ENCODE peak calls at places on chromosomes 11 and 22, in ten cellular contexts. W is nephron progenitor cell, G is AG10803, Z is OCI-LY7, O is left ventricle myocardium inferior, Y is gastrocnemius medialis, S is GM13977, Q is IMR-90, C is spleen, H is brain microvascular endothelial cell. M is an unnamed sample.

GRCh38 chr11:126461996-126462395 is 106.5 kb downstream of the ST3GAL4 start:
- DNase-seq in W (no peak), G (no peak), Z (no peak), O (no peak), Y (no peak), S (no peak), Q (no peak), C (no peak), H (no peak), M (no peak)

GRCh38 chr11:123588117-123588815 is 66.2 kb downstream of the SCN3B start:
- DNase-seq in W (no peak), G (no peak), Z (no peak), O (no peak), Y (no peak), S (no peak), Q (no peak), C (no peak), H (no peak), M (no peak)

GRCh38 chr22:19368876-19369275 is 62.7 kb downstream of the HIRA start:
- DNase-seq in W (no peak), G (no peak), Z (no peak), O (no peak), Y (no peak), S (no peak), Q (no peak), C (no peak), H (no peak), M (no peak)

GRCh38 chr11:56932572-56933235 is 56.0 kb upstream of the OR5AK2 start:
- DNase-seq in W (no peak), G (peak; percentile 29), Z (no peak), O (no peak), Y (no peak), S (no peak), Q (peak; percentile 28), C (no peak), H (peak; percentile 79), M (no peak)

GRCh38 chr11:110971110-110971509 is 258.9 kb upstream of the ARHGAP20 start:
- DNase-seq in W (no peak), G (peak; percentile 66), Z (no peak), O (no peak), Y (no peak), S (no peak), Q (peak; percentile 69), C (no peak), H (peak; percentile 72), M (no peak)

GRCh38 chr22:29722151-29722550 is 2.3 kb downstream of the CABP7 start:
- DNase-seq in W (no peak), G (no peak), Z (no peak), O (no peak), Y (no peak), S (no peak), Q (no peak), C (no peak), H (no peak), M (no peak)

GRCh38 chr11:94938399-94939055 is 34.8 kb downstream of the CWC15 start:
- DNase-seq in W (no peak), G (peak; percentile 94), Z (no peak), O (peak; percentile 82), Y (peak; percentile 55), S (no peak), Q (peak; percentile 92), C (no peak), H (peak; percentile 91), M (no peak)

GRCh38 chr11:114399490-114399889 is 821 bp downstream of the C11orf71 start:
- DNase-seq in W (no peak), G (no peak), Z (no peak), O (no peak), Y (no peak), S (no peak), Q (no peak), C (no peak), H (no peak), M (no peak)

GRCh38 chr11:17014321-17014773 is at the start of gene PLEKHA7:
- DNase-seq in W (peak; percentile 58), G (no peak), Z (no peak), O (no peak), Y (no peak), S (peak; percentile 64), Q (no peak), C (peak; percentile 68), H (no peak), M (peak; percentile 39)

GRCh38 chr11:17013548-17014320 is 480 bp downstream of the PLEKHA7 start:
- DNase-seq in W (peak; percentile 46), G (no peak), Z (no peak), O (no peak), Y (no peak), S (peak; percentile 67), Q (no peak), C (peak; percentile 74), H (no peak), M (peak; percentile 35)

GRCh38 chr11:17015639-17016125 is 1.5 kb upstream of the PLEKHA7 start:
- DNase-seq in W (peak; percentile 8), G (peak; percentile 45), Z (no peak), O (peak; percentile 24), Y (no peak), S (no peak), Q (peak; percentile 10), C (no peak), H (no peak), M (no peak)

GRCh38 chr11:17012712-17013547 is 1.3 kb downstream of the PLEKHA7 start:
- DNase-seq in W (peak; percentile 58), G (no peak), Z (no peak), O (peak; percentile 55), Y (no peak), S (no peak), Q (peak; percentile 52), C (peak; percentile 73), H (peak; percentile 53), M (no peak)

GRCh38 chr11:17014774-17015638 is 792 bp upstream of the PLEKHA7 start:
- DNase-seq in W (peak; percentile 22), G (no peak), Z (no peak), O (no peak), Y (no peak), S (peak; percentile 75), Q (no peak), C (no peak), H (peak; percentile 45), M (peak; percentile 66)
- TF ChIP-seq CTCF in W (peak; percentile 49), G (peak; percentile 9), Z (peak; percentile 36), O (peak; percentile 57), Y (no peak), S (peak; percentile 52), Q (peak; percentile 9), C (no peak), H (peak; percentile 73), M (peak; percentile 47)

GRCh38 chr11:62592216-62592815 is 993 bp upstream of the TUT1 start:
- DNase-seq in W (no peak), G (no peak), Z (peak; percentile 32), O (no peak), Y (no peak), S (no peak), Q (no peak), C (no peak), H (no peak), M (no peak)
- TF ChIP-seq CTCF in W (no peak), G (no peak), Z (no peak), O (no peak), Y (no peak), S (no peak), Q (no peak), C (no peak), H (no peak), M (no peak)

GRCh38 chr11:119285431-119285830 is 31.5 kb downstream of the MCAM start:
- DNase-seq in W (no peak), G (no peak), Z (no peak), O (no peak), Y (no peak), S (no peak), Q (no peak), C (no peak), H (no peak), M (no peak)

GRCh38 chr11:119282495-119282894 is 34.4 kb downstream of the MCAM start:
- DNase-seq in W (no peak), G (no peak), Z (no peak), O (no peak), Y (no peak), S (no peak), Q (no peak), C (no peak), H (no peak), M (no peak)

GRCh38 chr11:119288219-119288618 is 28.7 kb downstream of the MCAM start:
- DNase-seq in W (no peak), G (no peak), Z (no peak), O (no peak), Y (no peak), S (no peak), Q (no peak), C (no peak), H (no peak), M (no peak)

DNA sequence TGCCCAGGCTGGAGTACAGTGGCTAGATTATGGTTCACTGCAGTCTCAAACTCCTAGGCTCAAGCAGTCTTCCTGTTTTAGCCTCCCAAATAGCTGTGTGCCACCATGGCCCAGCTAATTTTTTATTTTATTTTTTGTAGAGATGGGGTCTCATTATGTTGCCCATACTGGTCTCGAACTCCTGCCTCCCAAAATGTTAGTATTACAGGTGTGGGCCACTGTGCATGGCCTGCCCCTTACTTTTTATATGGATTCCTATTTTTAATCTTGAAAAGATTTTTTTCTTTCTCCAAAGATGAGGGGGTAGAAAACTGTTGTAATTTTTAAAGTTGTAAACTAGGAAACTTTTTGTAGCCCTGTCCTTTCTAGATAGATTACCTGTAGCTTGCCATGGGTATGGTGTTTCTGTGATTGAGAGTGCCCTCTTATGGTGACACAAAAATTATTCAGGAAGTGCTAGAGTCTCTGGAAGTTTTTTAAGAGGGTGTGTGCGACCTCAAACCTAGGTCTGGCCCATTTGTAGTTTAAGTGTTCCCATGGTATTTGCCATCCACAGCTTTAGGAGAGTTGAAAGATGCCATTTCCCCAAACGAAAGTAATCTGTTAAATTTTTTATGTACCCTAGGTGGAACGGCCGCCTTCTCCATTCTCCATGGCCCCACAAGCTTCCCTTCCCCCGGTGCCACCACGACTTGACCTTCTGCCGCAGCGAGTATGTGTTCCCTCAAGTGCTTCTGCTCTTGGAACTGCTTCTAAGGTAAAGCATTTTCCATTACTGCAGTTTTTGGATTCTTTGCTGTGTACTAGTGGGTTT is 32.4 kb downstream of the MCAM start:
- DNase-seq in W (no peak), G (peak; percentile 45), Z (peak; percentile 74), O (no peak), Y (no peak), S (peak; percentile 63), Q (peak; percentile 47), C (no peak), H (no peak), M (peak; percentile 68)
- TF ChIP-seq CTCF in W (peak; percentile 26), G (peak; percentile 50), Z (peak; percentile 94), O (peak; percentile 65), Y (no peak), S (peak; percentile 68), Q (peak; percentile 54), C (no peak), H (peak; percentile 47), M (peak; percentile 59)

GRCh38 chr22:43242627-43243026 is 55.7 kb upstream of the TTLL12 start:
- DNase-seq in W (no peak), G (no peak), Z (no peak), O (no peak), Y (no peak), S (no peak), Q (no peak), C (no peak), H (no peak), M (no peak)

GRCh38 chr22:43243275-43243768 is 56.4 kb upstream of the TTLL12 start:
- DNase-seq in W (no peak), G (no peak), Z (no peak), O (no peak), Y (no peak), S (no peak), Q (no peak), C (no peak), H (no peak), M (no peak)

GRCh38 chr22:43241699-43242386 is 54.9 kb upstream of the TTLL12 start:
- DNase-seq in W (no peak), G (no peak), Z (no peak), O (no peak), Y (no peak), S (no peak), Q (no peak), C (no peak), H (no peak), M (no peak)

GRCh38 chr22:43244803-43245527 is 58.0 kb upstream of the TTLL12 start:
- DNase-seq in W (peak; percentile 37), G (no peak), Z (no peak), O (no peak), Y (no peak), S (no peak), Q (no peak), C (no peak), H (no peak), M (no peak)

GRCh38 chr22:43244385-43244784 is 57.5 kb upstream of the TTLL12 start:
- DNase-seq in W (no peak), G (no peak), Z (no peak), O (no peak), Y (no peak), S (no peak), Q (no peak), C (no peak), H (no peak), M (no peak)
- TF ChIP-seq CTCF in W (no peak), G (no peak), Z (no peak), O (no peak), Y (no peak), S (no peak), Q (no peak), C (no peak), H (no peak), M (no peak)

M was measured in GM10248.